ENCODE peak calls at places on chromosomes 16 and 17, in nine cellular contexts. F, B, K, I, P, E, V, D and X are unnamed samples.

GRCh38 chr16:82082543-82083244 is 47.6 kb downstream of the HSD17B2 start:
- DNase-seq in F (peak; percentile 25), B (no peak), K (no peak), I (no peak), P (no peak), E (no peak), V (no peak), D (peak; percentile 15), X (no peak)

GRCh38 chr17:48800626-48801217 is 16.3 kb downstream of the TTLL6 start:
- DNase-seq in F (no peak), B (no peak), K (no peak), I (no peak), P (no peak), E (no peak), V (no peak), D (no peak), X (no peak)

GRCh38 chr17:1154704-1155103 is 25.1 kb downstream of the ABR start:
- DNase-seq in F (no peak), B (no peak), K (no peak), I (no peak), P (no peak), E (no peak), V (no peak), D (no peak), X (no peak)

GRCh38 chr16:2194852-2195315 is 1.5 kb downstream of the CASKIN1 start:
- DNase-seq in F (peak; percentile 65), B (no peak), K (no peak), I (no peak), P (peak; percentile 22), E (no peak), V (peak; percentile 55), D (peak; percentile 82), X (no peak)

GRCh38 chr17:60141111-60142018 is 8.4 kb upstream of the CA4 start:
- DNase-seq in F (no peak), B (no peak), K (no peak), I (no peak), P (no peak), E (no peak), V (no peak), D (no peak), X (no peak)

GRCh38 chr16:58127033-58127556 is 2.1 kb downstream of the CFAP20 start:
- DNase-seq in F (peak; percentile 15), B (no peak), K (no peak), I (no peak), P (peak; percentile 52), E (no peak), V (no peak), D (peak; percentile 65), X (no peak)

GRCh38 chr17:72587773-72588511 is 467.1 kb downstream of the SOX9 start:
- DNase-seq in F (no peak), B (no peak), K (no peak), I (no peak), P (peak; percentile 25), E (no peak), V (no peak), D (peak; percentile 54), X (no peak)

GRCh38 chr17:68762911-68763310 is 161.7 kb upstream of the FAM20A start:
- DNase-seq in F (no peak), B (no peak), K (no peak), I (no peak), P (no peak), E (no peak), V (no peak), D (no peak), X (no peak)

GRCh38 chr16:87263418-87264052 is 53.7 kb downstream of the C16orf95 start:
- DNase-seq in F (no peak), B (no peak), K (no peak), I (no peak), P (no peak), E (no peak), V (no peak), D (no peak), X (no peak)

GRCh38 chr16:3471518-3472176 is 23.6 kb downstream of the C16orf90 start:
- DNase-seq in F (no peak), B (no peak), K (no peak), I (no peak), P (no peak), E (no peak), V (no peak), D (no peak), X (no peak)

GRCh38 chr17:39944393-39944711 is 16.8 kb downstream of the LRRC3C start:
- DNase-seq in F (no peak), B (no peak), K (no peak), I (no peak), P (no peak), E (no peak), V (no peak), D (no peak), X (no peak)

GRCh38 chr17:31448467-31449077 is 57.1 kb downstream of the RAB11FIP4 start:
- DNase-seq in F (no peak), B (no peak), K (peak; percentile 9), I (no peak), P (no peak), E (no peak), V (peak; percentile 14), D (no peak), X (no peak)

GRCh38 chr17:38676706-38677504 is 2.1 kb upstream of the EPOP start:
- DNase-seq in F (peak; percentile 86), B (peak; percentile 46), K (no peak), I (peak; percentile 81), P (peak; percentile 55), E (peak; percentile 56), V (peak; percentile 75), D (peak; percentile 92), X (peak; percentile 59)

GRCh38 chr17:70608957-70609356 is 439.6 kb downstream of the KCNJ2 start:
- DNase-seq in F (no peak), B (no peak), K (no peak), I (no peak), P (no peak), E (no peak), V (no peak), D (no peak), X (no peak)

GRCh38 chr16:31112711-31113419 is 4.6 kb upstream of the KAT8 start:
- DNase-seq in F (no peak), B (no peak), K (no peak), I (no peak), P (no peak), E (no peak), V (no peak), D (no peak), X (no peak)

GRCh38 chr17:31488264-31488981 is 96.9 kb downstream of the RAB11FIP4 start:
- DNase-seq in F (peak; percentile 42), B (no peak), K (no peak), I (no peak), P (peak; percentile 44), E (no peak), V (no peak), D (no peak), X (no peak)

GRCh38 chr16:81879625-81880024 is 100.5 kb downstream of the PLCG2 start:
- DNase-seq in F (peak; percentile 9), B (no peak), K (no peak), I (no peak), P (no peak), E (no peak), V (peak; percentile 64), D (no peak), X (no peak)

GRCh38 chr17:52938623-52939230 is 780.2 kb upstream of the CA10 start:
- DNase-seq in F (no peak), B (no peak), K (no peak), I (no peak), P (no peak), E (no peak), V (no peak), D (peak; percentile 34), X (no peak)

GRCh38 chr16:86567701-86568571 is 1.3 kb downstream of the FOXC2 start:
- DNase-seq in F (no peak), B (no peak), K (no peak), I (no peak), P (no peak), E (no peak), V (no peak), D (no peak), X (no peak)

GRCh38 chr16:56929639-56930038 is 2.3 kb upstream of the HERPUD1 start:
- DNase-seq in F (no peak), B (no peak), K (no peak), I (no peak), P (no peak), E (no peak), V (no peak), D (no peak), X (no peak)